ENCODE peak calls at places on chromosome 3, in four cellular contexts. One of them, this sample, is unnamed.

GRCh38 chr3:186151077-186151971 is 42.4 kb upstream of the ETV5 start:
- DNase-seq in EL: no peak
- DNase-seq in AG08395: no peak
- DNase-seq in amniotic stem cell: no peak
- DNase-seq in this sample: no peak

GRCh38 chr3:131067983-131068382 is 41.3 kb downstream of the NEK11 start:
- DNase-seq in EL: no peak
- DNase-seq in amniotic stem cell: no peak
- DNase-seq in AG08395: no peak
- DNase-seq in this sample: no peak

GRCh38 chr3:148911173-148911572 is 46.1 kb downstream of the CPA3 start:
- DNase-seq in AG08395: no peak
- DNase-seq in amniotic stem cell: no peak
- DNase-seq in EL: peak; percentile 31
- DNase-seq in this sample: no peak

GRCh38 chr3:142892714-142893113 is 3.8 kb upstream of the PCOLCE2 start:
- DNase-seq in AG08395: no peak
- DNase-seq in EL: no peak
- DNase-seq in amniotic stem cell: no peak
- DNase-seq in this sample: no peak

GRCh38 chr3:29067014-29067413 is 213.9 kb upstream of the RBMS3 start:
- DNase-seq in amniotic stem cell: no peak
- DNase-seq in AG08395: no peak
- DNase-seq in EL: peak; percentile 35
- DNase-seq in this sample: no peak

GRCh38 chr3:30161370-30161769 is 445.0 kb upstream of the TGFBR2 start:
- DNase-seq in EL: no peak
- DNase-seq in AG08395: peak; percentile 31
- DNase-seq in amniotic stem cell: no peak
- DNase-seq in this sample: peak; percentile 3

GRCh38 chr3:187783098-187783497 is 37.8 kb upstream of the BCL6 start:
- DNase-seq in AG08395: peak; percentile 95
- DNase-seq in amniotic stem cell: peak; percentile 62
- DNase-seq in EL: peak; percentile 77
- DNase-seq in this sample: peak; percentile 72

GRCh38 chr3:134347516-134347915 is 26.7 kb downstream of the AMOTL2 start:
- DNase-seq in AG08395: no peak
- DNase-seq in EL: no peak
- DNase-seq in amniotic stem cell: no peak
- DNase-seq in this sample: no peak

GRCh38 chr3:194805546-194805945 is 119.9 kb downstream of the FAM43A start:
- DNase-seq in AG08395: no peak
- DNase-seq in amniotic stem cell: no peak
- DNase-seq in EL: no peak
- DNase-seq in this sample: no peak

GRCh38 chr3:43373588-43373935 is 87.2 kb downstream of the SNRK start:
- DNase-seq in AG08395: no peak
- DNase-seq in EL: peak; percentile 9
- DNase-seq in amniotic stem cell: no peak
- DNase-seq in this sample: no peak

GRCh38 chr3:30232546-30232945 is 373.9 kb upstream of the TGFBR2 start:
- DNase-seq in EL: no peak
- DNase-seq in AG08395: no peak
- DNase-seq in amniotic stem cell: no peak
- DNase-seq in this sample: no peak

GRCh38 chr3:60917136-60917535 is 334.1 kb downstream of the FHIT start:
- DNase-seq in EL: no peak
- DNase-seq in amniotic stem cell: no peak
- DNase-seq in AG08395: no peak
- DNase-seq in this sample: no peak

GRCh38 chr3:113878403-113878802 is 39.8 kb downstream of the GRAMD1C start:
- DNase-seq in EL: no peak
- DNase-seq in amniotic stem cell: no peak
- DNase-seq in AG08395: no peak
- DNase-seq in this sample: no peak

GRCh38 chr3:69815959-69816358 is 76.7 kb downstream of the MITF start:
- DNase-seq in AG08395: no peak
- DNase-seq in amniotic stem cell: no peak
- DNase-seq in EL: no peak
- DNase-seq in this sample: no peak

GRCh38 chr3:178485756-178486155 is 50.5 kb upstream of the KCNMB2 start:
- DNase-seq in amniotic stem cell: peak; percentile 11
- DNase-seq in AG08395: peak; percentile 87
- DNase-seq in EL: peak; percentile 53
- DNase-seq in this sample: peak; percentile 31

GRCh38 chr3:155598671-155599070 is 146.2 kb downstream of the PLCH1 start:
- DNase-seq in amniotic stem cell: no peak
- DNase-seq in AG08395: no peak
- DNase-seq in EL: no peak
- DNase-seq in this sample: no peak

GRCh38 chr3:179098388-179099077 is 26.9 kb upstream of the ZMAT3 start:
- DNase-seq in amniotic stem cell: peak; percentile 42
- DNase-seq in AG08395: peak; percentile 43
- DNase-seq in EL: peak; percentile 79
- DNase-seq in this sample: no peak

GRCh38 chr3:45741742-45742141 is 52.5 kb downstream of the SACM1L start:
- DNase-seq in EL: no peak
- DNase-seq in AG08395: no peak
- DNase-seq in amniotic stem cell: no peak
- DNase-seq in this sample: no peak

GRCh38 chr3:177714945-177715344 is 517.7 kb upstream of the TBL1XR1 start:
- DNase-seq in AG08395: no peak
- DNase-seq in amniotic stem cell: no peak
- DNase-seq in EL: no peak
- DNase-seq in this sample: no peak

GRCh38 chr3:195550723-195551122 is 7.6 kb upstream of the PPP1R2 start:
- DNase-seq in AG08395: no peak
- DNase-seq in amniotic stem cell: no peak
- DNase-seq in EL: no peak
- DNase-seq in this sample: no peak

GRCh38 chr3:14131134-14131533 is 6.3 kb downstream of the TMEM43 start:
- DNase-seq in EL: no peak
- DNase-seq in AG08395: no peak
- DNase-seq in amniotic stem cell: no peak
- DNase-seq in this sample: no peak

GRCh38 chr3:65334045-65334665 is 646.4 kb upstream of the ADAMTS9 start:
- DNase-seq in amniotic stem cell: no peak
- DNase-seq in AG08395: no peak
- DNase-seq in EL: peak; percentile 2
- DNase-seq in this sample: no peak

GRCh38 chr3:129888739-129889138 is 4.8 kb downstream of the TMCC1 start:
- DNase-seq in AG08395: peak; percentile 83
- DNase-seq in amniotic stem cell: peak; percentile 45
- DNase-seq in EL: peak; percentile 95
- DNase-seq in this sample: peak; percentile 58

GRCh38 chr3:118846176-118846575 is 188.5 kb downstream of the IGSF11 start:
- DNase-seq in amniotic stem cell: no peak
- DNase-seq in EL: no peak
- DNase-seq in AG08395: no peak
- DNase-seq in this sample: no peak

GRCh38 chr3:49257187-49257586 is 19.8 kb downstream of the C3orf62 start:
- DNase-seq in EL: no peak
- DNase-seq in AG08395: no peak
- DNase-seq in amniotic stem cell: no peak
- DNase-seq in this sample: no peak